ENCODE peak calls at places on chromosomes 13 and 19, in nine cellular contexts. A is uterus, X is left ventricle myocardium inferior, U is small intestine, M is neural progenitor cell, I is GM12878, F is psoas muscle, K is GM23248, W is osteoblast. Z is an unnamed sample.

GRCh38 chr19:35533822-35534521 is 716 bp downstream of the GAPDHS start:
- DNase-seq in M (peak; percentile 58), F (peak; percentile 64), K (peak; percentile 48), U (no peak), I (no peak), W (peak; percentile 77), A (no peak), X (no peak), Z (peak; percentile 91)

GRCh38 chr13:26968431-26969335 is 202.9 kb downstream of the USP12 start:
- DNase-seq in A (no peak), K (peak; percentile 32), M (no peak), X (no peak), U (peak; percentile 87), I (no peak), F (no peak), W (peak; percentile 94), Z (peak; percentile 49)

GRCh38 chr19:51458051-51458645 is at the start of gene SIGLEC8:
- DNase-seq in X (no peak), W (no peak), M (no peak), A (no peak), F (no peak), K (no peak), I (no peak), U (no peak), Z (no peak)

GRCh38 chr13:55615080-55615479 is 1525.6 kb upstream of the PRR20A start:
- DNase-seq in K (no peak), I (no peak), U (no peak), W (no peak), A (no peak), X (no peak), M (no peak), F (no peak), Z (no peak)

GRCh38 chr19:50300814-50301606 is 28.2 kb downstream of the KCNC3 start:
- DNase-seq in I (no peak), F (no peak), W (peak; percentile 96), K (peak; percentile 83), X (no peak), A (no peak), M (no peak), U (no peak), Z (no peak)

GRCh38 chr19:2042485-2043268 is 8.4 kb downstream of the MKNK2 start:
- DNase-seq in M (peak; percentile 49), I (no peak), U (no peak), X (no peak), W (peak; percentile 77), F (peak; percentile 85), K (no peak), A (peak; percentile 59), Z (peak; percentile 84)

GRCh38 chr19:51020988-51021651 is 1.6 kb upstream of the KLK10 start:
- DNase-seq in F (peak; percentile 0), M (peak; percentile 74), K (peak; percentile 69), X (no peak), U (peak; percentile 30), A (no peak), I (no peak), W (peak; percentile 85), Z (no peak)

GRCh38 chr13:43297967-43298366 is 274.6 kb downstream of the DNAJC15 start:
- DNase-seq in F (no peak), I (no peak), A (no peak), W (no peak), K (no peak), X (no peak), U (no peak), M (no peak), Z (no peak)

GRCh38 chr19:47435196-47435595 is 15.9 kb upstream of the MEIS3 start:
- DNase-seq in X (no peak), U (no peak), K (no peak), A (no peak), F (no peak), M (no peak), W (no peak), I (peak; percentile 37), Z (no peak)

GRCh38 chr19:47433121-47433520 is 13.8 kb upstream of the MEIS3 start:
- DNase-seq in U (no peak), W (peak; percentile 84), X (no peak), F (no peak), K (peak; percentile 61), I (no peak), A (no peak), M (no peak), Z (no peak)

GRCh38 chr19:47432499-47432898 is 13.2 kb upstream of the MEIS3 start:
- DNase-seq in A (no peak), W (no peak), U (no peak), F (no peak), M (no peak), X (no peak), I (no peak), K (no peak), Z (no peak)

GRCh38 chr19:47435883-47436417 is 16.6 kb upstream of the MEIS3 start:
- DNase-seq in F (no peak), M (no peak), X (no peak), U (no peak), A (no peak), W (peak; percentile 41), K (no peak), I (no peak), Z (no peak)

DNA sequence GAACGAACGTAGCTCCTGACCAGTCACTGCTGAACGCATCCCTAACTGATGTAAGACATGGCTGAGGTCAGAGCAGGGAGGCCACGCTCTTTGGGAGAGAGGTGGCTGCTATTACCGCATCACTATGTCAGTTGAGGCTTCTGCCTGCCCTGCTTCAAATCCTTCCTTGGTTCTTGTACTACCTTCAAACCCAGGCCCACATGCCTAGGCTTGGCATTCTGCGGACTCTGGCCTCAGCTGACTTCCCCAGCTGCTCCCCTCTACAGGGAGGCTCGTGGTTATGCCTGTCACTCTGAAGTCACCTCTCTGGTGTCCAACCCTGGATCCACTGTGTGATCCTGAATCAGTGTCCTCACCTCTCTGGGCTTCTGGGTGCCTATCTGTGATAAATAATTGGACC is 14.8 kb upstream of the MEIS3 start:
- DNase-seq in W (peak; percentile 59), I (no peak), K (no peak), F (peak; percentile 10), M (no peak), A (no peak), X (no peak), U (no peak), Z (no peak)
- H3K27me3 ChIP-seq in W (peaks cover 2% of the 10 kb centered on the region), I (peaks cover 2% of the 10 kb centered on the region), K (no peaks in the 10 kb centered on the region), F (peaks cover 73% of the 10 kb centered on the region), M (peaks cover 23% of the 10 kb centered on the region), A (no peaks in the 10 kb centered on the region), X (peaks cover 98% of the 10 kb centered on the region), U (peaks cover 9% of the 10 kb centered on the region), Z (peaks cover 7% of the 10 kb centered on the region)

GRCh38 chr19:9041023-9041422 is 30.8 kb upstream of the MUC16 start:
- DNase-seq in W (no peak), U (no peak), F (no peak), I (no peak), A (no peak), M (no peak), K (no peak), X (no peak), Z (no peak)

GRCh38 chr19:9040131-9040530 is 29.9 kb upstream of the MUC16 start:
- DNase-seq in I (no peak), K (no peak), W (no peak), F (no peak), M (no peak), X (no peak), A (no peak), U (no peak), Z (no peak)

GRCh38 chr19:9037415-9038062 is 27.3 kb upstream of the MUC16 start:
- DNase-seq in K (no peak), F (no peak), M (no peak), I (no peak), A (peak; percentile 27), W (no peak), X (no peak), U (no peak), Z (no peak)

GRCh38 chr19:9043524-9043923 is 33.3 kb upstream of the MUC16 start:
- DNase-seq in U (no peak), W (no peak), X (no peak), M (peak; percentile 21), K (no peak), I (no peak), A (no peak), F (no peak), Z (no peak)

DNA sequence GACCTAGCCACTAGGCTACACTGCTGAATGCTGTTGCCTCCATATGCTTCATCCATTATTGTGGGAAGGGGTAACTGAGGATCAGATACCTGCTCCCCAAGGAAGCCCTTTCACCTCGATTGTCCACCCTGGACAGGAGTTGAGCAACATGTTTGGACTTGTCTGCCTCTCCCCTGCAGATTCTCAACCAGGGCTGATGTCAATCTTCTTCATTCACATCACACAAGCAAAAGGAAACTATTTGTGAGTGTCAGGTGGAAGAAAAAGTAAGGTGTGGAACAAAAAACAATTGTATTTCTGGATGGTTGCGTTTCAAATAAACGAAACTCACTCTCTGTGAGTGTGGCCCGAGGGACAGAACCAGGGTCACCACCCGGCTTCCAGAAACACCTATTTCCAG is 29.5 kb upstream of the MUC16 start:
- DNase-seq in F (no peak), X (no peak), M (no peak), K (no peak), A (no peak), U (no peak), W (no peak), I (no peak), Z (no peak)
- H3K27me3 ChIP-seq in F (no peaks in the 10 kb centered on the region), X (peaks cover 60% of the 10 kb centered on the region), M (no peaks in the 10 kb centered on the region), K (no peaks in the 10 kb centered on the region), A (no peaks in the 10 kb centered on the region), U (no peaks in the 10 kb centered on the region), W (no peaks in the 10 kb centered on the region), I (no peaks in the 10 kb centered on the region), Z (no peaks in the 10 kb centered on the region)

DNA sequence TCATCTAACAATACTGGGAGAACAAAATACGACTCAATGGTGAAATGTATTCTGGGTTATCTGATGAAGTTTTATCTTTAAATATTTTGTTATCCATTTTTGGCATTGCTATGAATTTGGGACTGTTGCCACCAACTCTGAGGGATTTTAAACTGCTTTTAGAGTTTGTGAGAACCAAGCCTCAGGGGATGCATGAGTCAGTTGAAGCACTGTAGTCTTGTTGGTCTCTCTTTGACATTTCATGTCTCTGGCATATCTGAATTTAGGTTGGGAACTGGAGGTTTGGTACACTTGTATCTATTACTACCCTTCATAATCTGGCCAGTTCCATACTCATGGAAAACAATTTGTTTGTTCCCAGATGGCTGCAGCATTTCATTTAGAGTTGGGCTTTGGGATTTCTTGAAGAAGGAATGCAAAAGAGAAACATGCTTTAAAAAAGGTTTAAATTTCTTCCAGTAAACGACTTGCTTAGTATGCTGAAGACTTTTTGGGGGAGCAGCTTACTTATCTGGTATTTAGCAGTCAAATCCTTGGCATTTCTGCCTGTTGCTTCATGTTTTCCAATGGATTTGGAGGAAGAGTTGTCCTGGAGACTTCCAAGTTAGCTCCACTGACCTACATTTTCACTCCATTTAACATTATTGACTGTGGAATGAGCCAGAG is 28.9 kb downstream of the ARHGEF7 start:
- DNase-seq in I (no peak), A (no peak), X (no peak), K (peak; percentile 38), M (no peak), F (no peak), U (no peak), W (peak; percentile 48), Z (no peak)
- H3K27me3 ChIP-seq in I (no peaks in the 10 kb centered on the region), A (no peaks in the 10 kb centered on the region), X (no peaks in the 10 kb centered on the region), K (no peaks in the 10 kb centered on the region), M (no peaks in the 10 kb centered on the region), F (no peaks in the 10 kb centered on the region), U (peaks cover 3% of the 10 kb centered on the region), W (peaks cover 24% of the 10 kb centered on the region), Z (no peaks in the 10 kb centered on the region)

DNA sequence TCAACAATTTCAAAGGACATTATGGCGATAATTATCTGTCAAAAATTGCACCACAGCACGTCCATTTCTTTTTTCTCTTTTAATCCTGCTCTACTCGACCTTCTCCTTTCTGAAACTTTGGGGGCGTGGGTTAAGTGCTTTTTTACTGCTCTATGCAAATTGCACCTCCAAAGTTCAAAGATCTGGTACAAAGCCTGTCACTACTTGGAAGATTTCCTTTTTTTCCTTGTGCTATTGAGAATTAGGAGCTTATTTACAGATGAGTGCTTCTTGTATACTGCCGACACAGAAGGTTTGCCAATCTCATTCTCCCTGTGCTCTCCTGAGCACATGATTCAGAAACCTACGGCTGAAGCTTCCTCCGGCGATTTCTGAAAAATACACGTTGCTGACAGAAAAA is 94.8 kb downstream of the TEX29 start:
- DNase-seq in W (peak; percentile 63), K (no peak), X (no peak), M (peak; percentile 82), U (peak; percentile 8), I (no peak), F (no peak), A (no peak), Z (no peak)
- H3K27me3 ChIP-seq in W (peaks cover 20% of the 10 kb centered on the region), K (peaks cover 73% of the 10 kb centered on the region), X (peaks cover 99% of the 10 kb centered on the region), M (no peaks in the 10 kb centered on the region), U (peaks cover 5% of the 10 kb centered on the region), I (no peaks in the 10 kb centered on the region), F (peaks cover 56% of the 10 kb centered on the region), A (no peaks in the 10 kb centered on the region), Z (no peaks in the 10 kb centered on the region)

Z was measured in upper lobe of left lung.